ENCODE peak calls at places on chromosomes 12 and 14, in six cellular contexts. A, Q, Y, C, F and Z are unnamed samples.

GRCh38 chr12:14723763-14724162 is 27.4 kb upstream of the GUCY2C start:
- DNase-seq in F (peak; percentile 18), A (peak; percentile 56), Q (peak; percentile 36), C (peak; percentile 40), Y (no peak), Z (peak; percentile 25)

GRCh38 chr12:103178681-103179080 is 221.2 kb downstream of the ASCL1 start:
- DNase-seq in F (no peak), C (no peak), Q (no peak), A (no peak), Y (no peak), Z (no peak)

GRCh38 chr14:51650721-51651387 is 856 bp upstream of the FRMD6 start:
- DNase-seq in A (peak; percentile 29), F (peak; percentile 12), Y (peak; percentile 6), C (peak; percentile 19), Q (peak; percentile 22), Z (no peak)

GRCh38 chr14:20687362-20688166 is 1.0 kb upstream of the ANG start:
- DNase-seq in C (no peak), F (no peak), A (no peak), Q (no peak), Y (no peak), Z (no peak)

GRCh38 chr12:69739287-69740191 is 879 bp downstream of the RAB3IP start:
- DNase-seq in C (peak; percentile 53), Y (peak; percentile 11), F (peak; percentile 83), A (peak; percentile 55), Q (peak; percentile 32), Z (peak; percentile 62)

GRCh38 chr14:42229976-42230375 is 623.3 kb downstream of the LRFN5 start:
- DNase-seq in Q (no peak), F (no peak), C (no peak), A (no peak), Y (no peak), Z (no peak)

GRCh38 chr12:74999474-74999873 is 210.2 kb downstream of the KCNC2 start:
- DNase-seq in F (no peak), Y (no peak), A (no peak), C (no peak), Q (no peak), Z (no peak)

GRCh38 chr12:5456906-5457305 is 25.0 kb downstream of the NTF3 start:
- DNase-seq in F (no peak), Q (no peak), Y (no peak), A (peak; percentile 67), C (peak; percentile 39), Z (no peak)

GRCh38 chr12:130838284-130838950 is 633 bp downstream of the STX2 start:
- DNase-seq in F (peak; percentile 53), Q (peak; percentile 44), Y (no peak), C (peak; percentile 42), A (peak; percentile 26), Z (no peak)

GRCh38 chr12:75953312-75953906 is 78.2 kb downstream of the PHLDA1 start:
- DNase-seq in A (no peak), Y (no peak), F (no peak), Q (no peak), C (no peak), Z (no peak)

GRCh38 chr12:71465794-71466193 is 26.2 kb downstream of the LGR5 start:
- DNase-seq in A (no peak), Q (no peak), Y (no peak), C (no peak), F (no peak), Z (no peak)

GRCh38 chr12:49187184-49187583 is 1.7 kb downstream of the TUBA1A start:
- DNase-seq in C (peak; percentile 69), Q (peak; percentile 61), F (no peak), Y (peak; percentile 7), A (peak; percentile 50), Z (no peak)

GRCh38 chr12:15719230-15719629 is 70.0 kb downstream of the EPS8 start:
- DNase-seq in Y (no peak), Q (no peak), A (peak; percentile 21), F (no peak), C (no peak), Z (no peak)

GRCh38 chr12:26614217-26614616 is 218.8 kb downstream of the ITPR2 start:
- DNase-seq in Y (no peak), F (no peak), A (peak; percentile 39), Q (peak; percentile 25), C (peak; percentile 33), Z (no peak)

GRCh38 chr14:68547305-68548193 is 245.3 kb downstream of the ZFP36L1 start:
- DNase-seq in Y (peak; percentile 92), A (no peak), F (no peak), C (no peak), Q (peak; percentile 56), Z (no peak)

GRCh38 chr14:22039938-22040780 is 366.5 kb upstream of the OR4E1 start:
- DNase-seq in F (no peak), Y (no peak), Q (no peak), C (no peak), A (peak; percentile 32), Z (no peak)

GRCh38 chr12:20513189-20513588 is 144.9 kb downstream of the PDE3A start:
- DNase-seq in F (no peak), C (no peak), A (no peak), Y (no peak), Q (no peak), Z (no peak)

GRCh38 chr12:119047641-119048040 is 66.3 kb downstream of the SRRM4 start:
- DNase-seq in C (no peak), Y (no peak), F (no peak), Q (no peak), A (no peak), Z (no peak)

GRCh38 chr12:94099191-94099983 is 49.0 kb upstream of the PLXNC1 start:
- DNase-seq in A (peak; percentile 8), F (no peak), Y (no peak), Q (no peak), C (peak; percentile 71), Z (no peak)

GRCh38 chr12:47272412-47273190 is 192.8 kb upstream of the AMIGO2 start:
- DNase-seq in Q (no peak), Y (no peak), C (no peak), A (no peak), F (no peak), Z (no peak)

GRCh38 chr14:48622980-48623379 is 947.6 kb upstream of the MDGA2 start:
- DNase-seq in C (no peak), A (no peak), F (no peak), Q (no peak), Y (no peak), Z (no peak)

GRCh38 chr12:85466906-85467305 is 186.9 kb downstream of the ALX1 start:
- DNase-seq in Y (no peak), F (no peak), C (no peak), Q (no peak), A (no peak), Z (no peak)

GRCh38 chr12:43891856-43892574 is 56.1 kb downstream of the TMEM117 start:
- DNase-seq in Q (no peak), A (no peak), C (peak; percentile 12), F (no peak), Y (no peak), Z (no peak)

GRCh38 chr12:113958108-113958507 is 8.0 kb downstream of the RBM19 start:
- DNase-seq in A (no peak), Y (no peak), F (no peak), C (no peak), Q (no peak), Z (no peak)

GRCh38 chr12:113961921-113962710 is 4.0 kb downstream of the RBM19 start:
- DNase-seq in F (peak; percentile 35), A (no peak), Y (no peak), Q (no peak), C (no peak), Z (no peak)

GRCh38 chr12:113960030-113960429 is 6.1 kb downstream of the RBM19 start:
- DNase-seq in Y (no peak), F (no peak), C (no peak), Q (no peak), A (no peak), Z (no peak)

GRCh38 chr12:113957627-113958026 is 8.5 kb downstream of the RBM19 start:
- DNase-seq in Y (no peak), Q (no peak), F (no peak), C (no peak), A (no peak), Z (no peak)

DNA sequence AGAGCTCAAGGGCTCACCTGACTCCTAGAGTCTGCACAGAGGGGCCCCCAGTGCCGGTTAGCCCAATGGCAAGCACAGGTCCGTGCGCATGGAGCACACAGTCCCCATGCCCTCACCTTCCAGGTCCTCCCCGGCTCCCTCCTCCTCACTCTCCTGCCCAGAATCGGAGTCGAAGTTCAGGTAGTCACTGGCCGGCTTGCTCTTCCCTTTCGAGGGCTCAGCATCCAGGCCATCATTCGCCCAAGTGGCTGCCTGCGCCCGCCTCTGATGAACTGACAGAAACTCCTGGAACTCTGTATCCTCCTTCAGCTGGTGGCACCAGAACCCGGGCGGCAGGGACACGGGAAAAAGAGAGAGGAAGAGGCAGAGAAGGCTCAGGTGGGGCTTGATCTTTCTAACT is 7.0 kb downstream of the RBM19 start:
- DNase-seq in Y (no peak), C (no peak), F (no peak), A (no peak), Q (no peak), Z (no peak)
- H3K36me3 ChIP-seq in Y (no peaks in the 10 kb centered on the region), C (peaks cover 8% of the 10 kb centered on the region), F (peaks cover 37% of the 10 kb centered on the region), A (peaks cover 41% of the 10 kb centered on the region), Q (peaks cover 5% of the 10 kb centered on the region), Z (peaks cover 80% of the 10 kb centered on the region)

DNA sequence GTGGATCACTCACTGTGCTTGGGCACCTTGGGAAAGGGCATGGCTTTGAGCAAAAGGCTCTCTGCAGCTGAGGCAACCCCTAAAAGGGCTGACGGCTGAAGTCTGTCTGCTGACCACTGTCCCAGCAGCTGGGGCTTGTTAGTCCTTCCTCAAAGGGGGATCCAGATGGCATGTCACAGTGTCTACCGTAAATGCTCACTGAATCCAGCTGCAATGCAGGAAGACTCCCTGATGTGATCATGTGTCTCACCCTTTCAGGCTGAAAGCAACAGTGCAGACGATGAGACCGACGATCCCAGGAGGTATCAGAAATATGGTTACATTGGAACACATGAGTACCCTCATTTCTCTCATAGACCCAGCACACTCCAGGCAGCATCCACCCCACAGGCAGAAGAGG is 12.4 kb downstream of the OAS1 start:
- DNase-seq in C (no peak), F (no peak), Q (no peak), A (no peak), Y (no peak), Z (no peak)
- H3K36me3 ChIP-seq in C (no peaks in the 10 kb centered on the region), F (peaks cover 24% of the 10 kb centered on the region), Q (no peaks in the 10 kb centered on the region), A (no peaks in the 10 kb centered on the region), Y (no peaks in the 10 kb centered on the region), Z (peaks cover 39% of the 10 kb centered on the region)

GRCh38 chr12:131843527-131843926 is 15.3 kb downstream of the MMP17 start:
- DNase-seq in C (no peak), F (no peak), Q (no peak), A (no peak), Y (no peak), Z (no peak)
- H3K36me3 ChIP-seq in C (no peaks in the 10 kb centered on the region), F (no peaks in the 10 kb centered on the region), Q (no peaks in the 10 kb centered on the region), A (no peaks in the 10 kb centered on the region), Y (no peaks in the 10 kb centered on the region), Z (no peaks in the 10 kb centered on the region)

GRCh38 chr14:101039031-101039754 is 135.7 kb upstream of the RTL1 start:
- DNase-seq in C (no peak), Q (no peak), A (no peak), F (no peak), Y (no peak), Z (no peak)

GRCh38 chr14:101040538-101041442 is 137.3 kb upstream of the RTL1 start:
- DNase-seq in F (no peak), Y (no peak), Q (no peak), C (no peak), A (no peak), Z (no peak)

GRCh38 chr14:101035466-101036225 is 132.1 kb upstream of the RTL1 start:
- DNase-seq in A (no peak), Q (peak; percentile 12), C (no peak), Y (no peak), F (no peak), Z (no peak)

GRCh38 chr14:101037021-101037817 is 133.7 kb upstream of the RTL1 start:
- DNase-seq in A (no peak), F (no peak), C (no peak), Q (no peak), Y (no peak), Z (no peak)

GRCh38 chr14:101039755-101040138 is 136.2 kb upstream of the RTL1 start:
- DNase-seq in Y (no peak), A (no peak), F (no peak), Q (no peak), C (no peak), Z (no peak)
- H3K36me3 ChIP-seq in Y (no peaks in the 10 kb centered on the region), A (peaks cover 23% of the 10 kb centered on the region), F (no peaks in the 10 kb centered on the region), Q (no peaks in the 10 kb centered on the region), C (peaks cover 86% of the 10 kb centered on the region), Z (no peaks in the 10 kb centered on the region)